ENCODE peak calls at places on chromosomes 13 and 19, in five cellular contexts. H, C, Q, T and E are unnamed samples.

GRCh38 chr13:27667946-27668345 is 46.3 kb downstream of the POLR1D start:
- DNase-seq in Q (no peak), C (no peak), T (no peak), H (no peak), E (no peak)

GRCh38 chr13:114198556-114198955 is 19.5 kb downstream of the CFAP97D2 start:
- DNase-seq in H (no peak), T (no peak), C (no peak), Q (no peak), E (no peak)

GRCh38 chr13:46382224-46382623 is 4.8 kb downstream of the RUBCNL start:
- DNase-seq in C (no peak), T (no peak), H (no peak), Q (no peak), E (no peak)

GRCh38 chr13:45297456-45298205 is 43.4 kb downstream of the TPT1 start:
- DNase-seq in C (no peak), H (no peak), Q (no peak), T (no peak), E (no peak)

GRCh38 chr19:43913383-43913782 is 21.7 kb downstream of the ZNF45 start:
- DNase-seq in H (no peak), C (no peak), T (no peak), Q (no peak), E (no peak)

GRCh38 chr13:51814825-51815650 is 11.1 kb upstream of the DHRS12 start:
- DNase-seq in T (peak), H (no peak), Q (peak), C (peak), E (peak)

GRCh38 chr13:52738719-52739467 is 727 bp downstream of the CNMD start:
- DNase-seq in H (no peak), Q (peak), T (no peak), C (no peak), E (no peak)

GRCh38 chr13:94236876-94237275 is 242.6 kb downstream of the DCT start:
- DNase-seq in C (no peak), Q (no peak), H (no peak), T (no peak), E (no peak)

GRCh38 chr19:13530720-13531119 is 24.4 kb upstream of the CACNA1A start:
- DNase-seq in H (no peak), T (no peak), Q (no peak), C (no peak), E (no peak)

GRCh38 chr13:49082653-49083536 is 107.2 kb downstream of the FNDC3A start:
- DNase-seq in H (no peak), C (peak), Q (no peak), T (peak), E (peak)

GRCh38 chr19:49347191-49347590 is 12.0 kb downstream of the CD37 start:
- DNase-seq in T (no peak), C (no peak), H (no peak), Q (no peak), E (no peak)

GRCh38 chr13:70864731-70865130 is 756.5 kb upstream of the KLHL1 start:
- DNase-seq in T (no peak), C (no peak), H (no peak), Q (no peak), E (no peak)

GRCh38 chr19:40523322-40524047 is 53.2 kb upstream of the SHKBP1 start:
- DNase-seq in H (no peak), C (peak), T (peak), Q (peak), E (peak)

GRCh38 chr19:40521276-40521675 is 54.5 kb downstream of the SPTBN4 start:
- DNase-seq in H (no peak), Q (no peak), T (no peak), C (peak), E (peak)

GRCh38 chr19:40517248-40517647 is 50.4 kb downstream of the SPTBN4 start:
- DNase-seq in H (no peak), C (no peak), T (no peak), Q (no peak), E (no peak)

GRCh38 chr19:40524133-40524549 is 52.5 kb upstream of the SHKBP1 start:
- DNase-seq in H (no peak), C (no peak), Q (no peak), T (no peak), E (no peak)

GRCh38 chr19:40519352-40520322 is 52.8 kb downstream of the SPTBN4 start:
- DNase-seq in T (no peak), H (no peak), Q (peak), C (peak), E (no peak)
- TF ChIP-seq CTCF in T (peak), H (no peak), Q (no peak), C (peak), E (no peak)

GRCh38 chr13:59352600-59352999 is 811.1 kb downstream of the DIAPH3 start:
- DNase-seq in H (no peak), T (no peak), Q (no peak), C (no peak), E (no peak)

GRCh38 chr13:59358014-59358413 is 805.7 kb downstream of the DIAPH3 start:
- DNase-seq in H (no peak), Q (no peak), T (no peak), C (no peak), E (no peak)

GRCh38 chr13:59356607-59357006 is 807.1 kb downstream of the DIAPH3 start:
- DNase-seq in Q (peak), H (no peak), C (peak), T (no peak), E (no peak)

GRCh38 chr13:59360108-59360507 is 803.6 kb downstream of the DIAPH3 start:
- DNase-seq in C (no peak), T (no peak), Q (no peak), H (no peak), E (no peak)

GRCh38 chr13:59354665-59355064 is 809.1 kb downstream of the DIAPH3 start:
- DNase-seq in T (no peak), H (no peak), Q (no peak), C (no peak), E (no peak)
- TF ChIP-seq CTCF in T (no peak), H (no peak), Q (no peak), C (no peak), E (no peak)

GRCh38 chr19:18865973-18866799 is 29.8 kb downstream of the CERS1 start:
- DNase-seq in H (no peak), C (peak), Q (peak), T (peak), E (peak)

GRCh38 chr19:18867751-18868150 is 28.2 kb downstream of the CERS1 start:
- DNase-seq in C (no peak), Q (no peak), H (no peak), T (no peak), E (no peak)

GRCh38 chr19:18867199-18867598 is 28.8 kb downstream of the CERS1 start:
- DNase-seq in C (no peak), H (no peak), Q (no peak), T (no peak), E (no peak)

GRCh38 chr19:18865106-18865972 is 30.6 kb downstream of the CERS1 start:
- DNase-seq in Q (no peak), H (no peak), T (no peak), C (no peak), E (no peak)

GRCh38 chr19:18866800-18867123 is 29.2 kb downstream of the CERS1 start:
- DNase-seq in C (no peak), Q (no peak), T (no peak), H (no peak), E (no peak)
- TF ChIP-seq CTCF in C (no peak), Q (peak), T (peak), H (no peak), E (peak)

GRCh38 chr19:4455742-4456565 is 1.6 kb downstream of the UBXN6 start:
- DNase-seq in C (peak), H (peak), Q (peak), T (peak), E (peak)
- TF ChIP-seq CTCF in C (peak), H (peak), Q (no peak), T (no peak), E (peak)

GRCh38 chr13:39415403-39415802 is 187.6 kb downstream of the LHFPL6 start:
- DNase-seq in Q (peak), H (no peak), C (peak), T (peak), E (peak)
- TF ChIP-seq CTCF in Q (no peak), H (peak), C (peak), T (peak), E (peak)

DNA sequence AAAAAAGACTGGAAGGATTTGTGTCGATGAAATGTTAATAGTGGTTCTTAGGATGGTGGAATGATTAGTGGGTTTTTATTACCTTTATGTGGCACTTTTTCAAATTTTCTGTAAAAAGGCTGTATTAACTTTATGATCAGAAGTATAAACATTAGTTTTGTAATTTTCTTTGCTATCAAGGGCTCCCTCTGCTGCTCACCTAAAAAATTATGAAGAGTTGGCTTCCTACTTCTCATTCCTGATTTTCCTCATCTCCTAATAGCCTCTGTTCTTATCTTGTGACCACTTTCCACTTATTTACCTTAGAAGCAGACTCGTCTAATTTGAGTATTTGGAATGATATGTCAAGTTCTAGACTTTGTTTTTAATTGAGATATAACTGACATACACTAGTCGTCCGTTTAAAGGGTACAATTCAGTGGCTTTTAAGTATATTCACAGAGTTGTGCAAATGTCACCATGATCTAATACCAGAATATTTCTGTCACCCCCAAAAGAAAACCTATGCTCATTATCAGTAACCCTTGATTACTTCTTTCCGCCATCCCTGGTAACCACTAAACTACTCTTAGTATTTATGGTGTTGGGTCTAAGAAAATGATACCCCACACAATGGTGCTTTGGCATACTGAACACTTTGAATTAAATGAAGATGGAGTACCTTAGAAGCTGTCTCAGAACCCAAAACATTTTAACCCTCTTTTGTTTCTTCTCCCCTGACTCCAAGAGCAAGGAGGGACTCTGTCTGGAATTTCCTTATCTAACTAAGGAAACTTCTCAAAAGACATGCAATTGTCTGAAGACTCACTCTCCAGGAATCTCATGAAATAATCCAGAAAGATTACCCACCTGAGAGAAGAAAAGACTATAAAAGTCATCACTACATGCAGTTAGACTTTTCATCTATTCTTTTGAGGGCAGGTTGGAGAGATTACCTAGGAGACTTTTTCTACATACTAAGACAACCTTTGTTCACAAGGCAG is 311.3 kb downstream of the DLEU7 start:
- DNase-seq in H (no peak), T (no peak), Q (no peak), C (peak), E (peak)
- TF ChIP-seq CTCF in H (peak), T (peak), Q (no peak), C (peak), E (peak)